ENCODE peak calls at places on chromosomes 12 and 14, in eight cellular contexts. R is fibroblast of lung; N is fibroblast of mammary gland; O is Kasumi-1; V is ovary; F is WERI-Rb-1; U is lower leg skin; K is activated CD8-positive, alpha-beta memory T cell treated with anti-CD3 and anti-CD28 coated beads for 4 hours. T is an unnamed sample.

GRCh38 chr12:119751961-119752360 is 84.0 kb downstream of the PRKAB1 start:
- DNase-seq in R (no peak), N (no peak), O (no peak), V (no peak), F (no peak), U (no peak), K (no peak), T (no peak)

GRCh38 chr14:77763316-77763715 is 2.4 kb upstream of the SNW1 start:
- DNase-seq in R (no peak), N (no peak), O (no peak), V (no peak), F (no peak), U (no peak), K (no peak), T (no peak)

GRCh38 chr14:65478596-65478995 is 66.1 kb downstream of the FUT8 start:
- DNase-seq in R (no peak), N (peak; percentile 38), O (no peak), V (no peak), F (no peak), U (no peak), K (no peak), T (no peak)

GRCh38 chr14:24609667-24610344 is at the start of gene GZMH:
- DNase-seq in R (no peak), N (no peak), O (no peak), V (no peak), F (no peak), U (no peak), K (no peak), T (no peak)

GRCh38 chr12:67630373-67631088 is 18.0 kb upstream of the DYRK2 start:
- DNase-seq in R (peak; percentile 3), N (no peak), O (peak; percentile 90), V (peak; percentile 26), F (no peak), U (peak; percentile 86), K (peak; percentile 60), T (peak; percentile 77)

GRCh38 chr14:99862111-99862510 is 68.9 kb downstream of the EML1 start:
- DNase-seq in R (no peak), N (peak; percentile 54), O (no peak), V (no peak), F (no peak), U (no peak), K (no peak), T (no peak)

GRCh38 chr12:57215668-57216013 is 953 bp upstream of the NXPH4 start:
- DNase-seq in R (no peak), N (no peak), O (no peak), V (no peak), F (peak; percentile 37), U (no peak), K (no peak), T (peak; percentile 25)

GRCh38 chr12:96434107-96434506 is 33.9 kb upstream of the CDK17 start:
- DNase-seq in R (peak; percentile 100), N (peak; percentile 99), O (no peak), V (no peak), F (no peak), U (no peak), K (peak; percentile 53), T (peak; percentile 40)

GRCh38 chr14:68230941-68231717 is 411.6 kb downstream of the RAD51B start:
- DNase-seq in R (peak; percentile 64), N (peak; percentile 66), O (no peak), V (no peak), F (peak; percentile 19), U (no peak), K (no peak), T (no peak)

GRCh38 chr12:113796852-113797534 is 169.1 kb downstream of the RBM19 start:
- DNase-seq in R (no peak), N (no peak), O (no peak), V (no peak), F (no peak), U (no peak), K (no peak), T (no peak)

GRCh38 chr12:19129486-19130223 is at the start of gene PLEKHA5:
- DNase-seq in R (peak; percentile 64), N (peak; percentile 66), O (peak; percentile 51), V (peak; percentile 79), F (peak; percentile 87), U (peak; percentile 92), K (no peak), T (peak; percentile 26)

GRCh38 chr12:124374567-124374966 is 79.7 kb downstream of the RFLNA start:
- DNase-seq in R (no peak), N (no peak), O (no peak), V (peak; percentile 53), F (no peak), U (no peak), K (no peak), T (no peak)

GRCh38 chr12:99611590-99611989 is 36.0 kb upstream of the GARIN6 start:
- DNase-seq in R (no peak), N (no peak), O (no peak), V (no peak), F (no peak), U (no peak), K (no peak), T (no peak)

GRCh38 chr14:64502476-64503183 is 1.0 kb downstream of the ZBTB25 start:
- DNase-seq in R (peak; percentile 21), N (peak; percentile 18), O (peak; percentile 30), V (peak; percentile 36), F (peak; percentile 12), U (peak; percentile 89), K (no peak), T (peak; percentile 26)

GRCh38 chr12:127588224-127588623 is 678.7 kb upstream of the TMEM132C start:
- DNase-seq in R (peak; percentile 76), N (peak; percentile 92), O (no peak), V (no peak), F (no peak), U (no peak), K (no peak), T (no peak)

GRCh38 chr12:31728289-31728916 is 418 bp downstream of the AMN1 start:
- DNase-seq in R (no peak), N (peak; percentile 29), O (no peak), V (no peak), F (no peak), U (no peak), K (no peak), T (peak; percentile 42)

GRCh38 chr14:85165091-85165490 is 364.9 kb upstream of the FLRT2 start:
- DNase-seq in R (no peak), N (no peak), O (no peak), V (no peak), F (no peak), U (no peak), K (no peak), T (no peak)

GRCh38 chr14:50023671-50024490 is 92.5 kb downstream of the VCPKMT start:
- DNase-seq in R (peak; percentile 83), N (peak; percentile 93), O (no peak), V (no peak), F (no peak), U (no peak), K (no peak), T (no peak)

GRCh38 chr12:5746496-5746895 is 198.6 kb downstream of the ANO2 start:
- DNase-seq in R (no peak), N (no peak), O (no peak), V (no peak), F (no peak), U (no peak), K (no peak), T (no peak)

GRCh38 chr14:103727313-103728000 is 11.8 kb downstream of the ZFYVE21 start:
- DNase-seq in R (no peak), N (no peak), O (no peak), V (no peak), F (no peak), U (no peak), K (no peak), T (no peak)